ENCODE peak calls at places on chromosomes 6 and 20, in six cellular contexts. R is cardiac muscle cell, K is dorsolateral prefrontal cortex, X is transverse colon, S is heart right ventricle, I is IMR-90. U is an unnamed sample.

GRCh38 chr6:73236147-73236750 is 11.0 kb upstream of the KHDC1L start:
- DNase-seq in I (peak), R (no peak), K (no peak), X (no peak), S (no peak), U (no peak)

GRCh38 chr6:7106752-7107577 is 796 bp upstream of the RREB1 start:
- DNase-seq in K (no peak), R (no peak), S (peak), I (peak), X (peak), U (peak)

GRCh38 chr6:146775227-146775626 is 176.5 kb downstream of the ADGB start:
- DNase-seq in I (no peak), X (no peak), K (no peak), S (no peak), R (no peak), U (no peak)

GRCh38 chr6:16929814-16930213 is 168.6 kb upstream of the ATXN1 start:
- DNase-seq in I (peak), X (no peak), K (no peak), S (no peak), R (no peak), U (no peak)

GRCh38 chr20:60478533-60478932 is 520.3 kb downstream of the CDH26 start:
- DNase-seq in X (no peak), K (no peak), S (no peak), I (no peak), R (no peak), U (no peak)

GRCh38 chr6:46794068-46794467 is 879 bp downstream of the MEP1A start:
- DNase-seq in R (no peak), I (no peak), X (no peak), S (no peak), K (no peak), U (no peak)

GRCh38 chr6:27312146-27312949 is at the start of gene POM121L2:
- DNase-seq in K (peak), X (peak), I (peak), R (peak), S (no peak), U (peak)

GRCh38 chr6:147298461-147298860 is 94.2 kb downstream of the STXBP5 start:
- DNase-seq in R (no peak), K (no peak), S (no peak), X (no peak), I (no peak), U (no peak)

GRCh38 chr6:106939848-106940247 is 34.7 kb downstream of the CD24 start:
- DNase-seq in R (no peak), K (no peak), X (no peak), S (no peak), I (no peak), U (no peak)

GRCh38 chr20:3980260-3981131 is 34.9 kb downstream of the RNF24 start:
- DNase-seq in X (no peak), S (no peak), K (no peak), R (no peak), I (peak), U (no peak)

DNA sequence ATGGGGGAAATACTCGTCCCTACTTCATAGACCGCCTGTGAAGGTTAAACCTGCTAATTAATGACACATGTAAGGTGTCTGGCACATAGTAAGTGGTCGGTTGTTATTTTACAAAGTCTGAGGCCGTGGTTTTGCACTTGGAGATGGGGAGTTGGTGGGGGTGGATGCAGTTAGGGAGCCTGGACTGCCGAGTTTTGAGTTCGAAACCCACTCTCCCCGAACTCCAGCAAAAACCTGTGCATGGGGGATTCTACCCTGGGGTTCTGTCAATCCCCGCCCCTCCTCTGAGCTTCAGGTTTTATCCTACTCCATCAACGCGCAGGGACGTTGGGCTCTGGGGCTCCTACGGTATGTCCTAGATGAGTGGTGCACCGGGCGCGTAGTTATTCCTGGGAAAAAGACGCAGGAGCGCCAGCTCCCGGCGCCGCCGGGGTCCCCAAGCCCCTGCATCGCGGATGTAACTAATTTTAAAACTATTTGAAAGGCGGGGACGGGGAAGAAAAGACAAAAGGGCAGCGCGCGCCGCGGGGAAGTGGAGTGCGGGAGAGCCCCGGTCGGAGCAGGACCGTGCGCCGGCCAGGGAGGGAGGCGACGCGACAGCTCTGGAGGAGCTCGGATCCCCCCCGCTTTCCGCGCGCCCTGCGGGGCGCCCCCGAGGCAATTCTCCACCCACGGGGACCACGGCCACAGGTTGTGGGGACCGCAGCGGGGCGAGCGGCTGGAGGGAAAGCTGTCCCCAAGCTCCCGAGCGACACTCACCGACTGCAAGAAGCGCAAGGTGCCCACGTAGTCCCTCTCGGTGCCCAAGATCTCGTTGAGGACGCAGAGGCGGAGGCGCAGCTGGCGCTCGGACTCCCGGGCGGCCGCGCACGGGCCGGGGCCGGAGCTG is 672 bp downstream of the PREX1 start:
- DNase-seq in R (peak), S (no peak), X (peak), I (no peak), K (no peak), U (peak)
- H3K4me3 ChIP-seq in R (peak), S (peak), X (peak), I (peak), K (peak), U (peak)

DNA sequence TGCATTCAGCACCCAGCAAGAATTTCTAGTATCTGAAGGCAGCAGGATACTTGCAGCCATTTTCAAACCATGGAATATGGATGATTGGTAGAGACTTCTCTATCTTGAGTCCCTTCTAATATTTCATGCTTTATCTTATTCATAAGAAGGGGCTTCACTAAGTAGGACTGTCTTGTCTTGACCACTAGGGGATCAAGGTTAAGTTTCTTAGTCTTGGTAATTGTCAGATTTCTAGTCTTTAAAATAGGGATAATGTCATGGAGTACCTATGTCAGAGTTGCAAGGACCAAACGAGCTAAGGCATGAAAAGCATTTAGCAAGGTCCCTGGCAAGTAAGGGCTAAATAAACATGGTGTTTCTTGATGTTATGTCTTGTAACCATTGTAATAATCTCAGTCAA is 68.5 kb upstream of the ESR1 start:
- DNase-seq in S (no peak), I (no peak), R (no peak), K (no peak), X (no peak), U (no peak)
- TF ChIP-seq CTCF in S (no peak), I (no peak), R (no peak), K (no peak), X (no peak), U (no peak)

GRCh38 chr6:134478764-134479399 is 161.0 kb upstream of the SGK1 start:
- DNase-seq in R (no peak), X (no peak), K (no peak), I (no peak), S (no peak), U (no peak)

GRCh38 chr6:134477991-134478635 is 160.2 kb upstream of the SGK1 start:
- DNase-seq in X (no peak), S (no peak), R (no peak), I (peak), K (no peak), U (no peak)

GRCh38 chr6:134481953-134482352 is 164.0 kb upstream of the SGK1 start:
- DNase-seq in R (no peak), X (no peak), K (no peak), I (no peak), S (no peak), U (no peak)

GRCh38 chr6:134480593-134480992 is 162.7 kb upstream of the SGK1 start:
- DNase-seq in R (no peak), S (no peak), I (peak), X (no peak), K (no peak), U (no peak)

DNA sequence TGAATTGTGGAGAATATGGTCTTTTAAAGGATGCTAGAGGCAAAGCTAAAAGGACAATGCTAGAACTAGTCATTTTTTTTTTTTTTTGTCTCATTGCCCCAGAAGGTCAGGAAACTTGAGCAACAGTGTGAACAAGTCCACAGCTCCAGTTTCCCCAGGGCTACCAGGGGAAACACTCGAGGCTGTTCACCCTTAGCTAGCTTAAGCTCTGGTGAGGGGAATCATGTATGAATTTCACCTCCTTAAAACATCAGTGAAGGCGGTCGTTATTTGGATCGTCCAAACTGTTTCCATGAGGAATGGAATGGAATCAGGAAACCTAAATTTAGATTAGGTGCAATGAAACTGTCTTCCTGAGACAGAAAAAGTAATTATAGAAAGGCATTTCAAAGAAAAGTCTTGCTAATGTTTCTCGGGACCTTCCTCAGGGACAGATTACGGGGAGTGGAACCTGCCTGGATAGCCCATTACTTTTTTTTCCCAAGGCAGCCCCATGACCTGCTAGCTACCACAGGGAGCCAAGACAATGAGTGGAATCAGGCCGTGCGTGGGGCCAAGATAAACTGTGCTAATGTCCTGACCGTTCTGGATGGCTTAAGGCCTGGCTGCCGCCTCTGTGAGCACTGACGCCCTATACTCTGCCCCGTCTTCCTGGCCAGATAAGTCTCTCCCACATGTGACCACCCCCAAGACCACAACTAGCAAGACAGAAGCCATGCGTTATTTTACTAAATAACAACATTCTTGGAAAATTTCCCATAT is 164.9 kb upstream of the SGK1 start:
- DNase-seq in I (no peak), R (no peak), K (no peak), X (no peak), S (peak), U (no peak)
- H3K27ac ChIP-seq in I (no peak), R (no peak), K (no peak), X (no peak), S (peak), U (no peak)

DNA sequence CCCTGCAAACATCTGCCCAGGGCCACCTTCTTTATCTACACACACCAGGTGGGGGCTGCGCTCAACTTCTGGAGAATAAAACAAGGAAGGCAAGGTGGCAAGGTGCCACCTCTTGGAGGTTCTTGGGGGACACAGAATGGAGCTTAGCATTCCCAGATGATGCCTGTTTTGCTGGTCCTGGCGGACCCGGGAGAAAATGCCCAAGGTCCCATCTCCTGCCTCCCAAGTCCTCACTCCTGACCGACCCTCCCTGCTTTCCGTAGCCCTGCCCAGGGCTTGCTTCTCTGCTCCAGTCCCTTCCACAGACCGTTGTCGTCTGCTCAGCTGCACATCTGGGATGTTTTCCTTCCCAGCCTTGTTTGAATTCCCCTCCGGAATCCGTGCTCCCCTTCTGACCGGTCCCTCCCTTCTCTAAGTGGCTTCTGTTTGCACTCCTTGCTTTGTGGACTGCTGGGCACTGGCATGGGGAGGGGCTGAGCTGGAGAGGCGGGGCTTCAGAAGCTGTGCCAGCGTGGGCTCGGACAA is 13.1 kb downstream of the ITPR3 start:
- DNase-seq in I (no peak), K (no peak), S (no peak), X (no peak), R (peak), U (no peak)
- H3K4me3 ChIP-seq in I (peak), K (peak), S (peak), X (peak), R (peak), U (peak)

U was measured in WERI-Rb-1.